ENCODE peak calls at places on chromosomes 2 and 18, in ten cellular contexts. W, N, E, X, G, P, B, Y, H and T are unnamed samples.

GRCh38 chr2:64036343-64036742 is 17.1 kb upstream of the VPS54 start:
- DNase-seq in G (no peak), X (no peak), W (no peak), P (peak), E (no peak), N (no peak), Y (peak), B (no peak), H (peak), T (peak)

GRCh38 chr2:16617282-16618266 is 48.1 kb downstream of the CYRIA start:
- DNase-seq in B (peak), W (no peak), X (peak), H (peak), N (no peak), E (no peak), P (no peak), Y (no peak), G (peak), T (no peak)

GRCh38 chr2:72431737-72432136 is 284.1 kb upstream of the CYP26B1 start:
- DNase-seq in W (no peak), Y (no peak), H (no peak), N (no peak), X (no peak), B (no peak), P (no peak), G (no peak), E (no peak), T (peak)

GRCh38 chr2:221610249-221610648 is 38.1 kb upstream of the EPHA4 start:
- DNase-seq in P (no peak), H (no peak), W (no peak), N (no peak), B (no peak), G (no peak), X (no peak), E (no peak), Y (no peak), T (no peak)

GRCh38 chr18:77071711-77072292 is 60.8 kb downstream of the MBP start:
- DNase-seq in E (peak), G (no peak), X (peak), N (no peak), P (no peak), W (peak), Y (peak), H (peak), B (peak), T (peak)

GRCh38 chr2:2743164-2743571 is 412.1 kb upstream of the MYT1L start:
- DNase-seq in B (peak), Y (no peak), E (no peak), H (peak), N (no peak), W (no peak), G (no peak), P (no peak), X (peak), T (peak)

GRCh38 chr2:233021771-233022170 is 8.7 kb upstream of the NGEF start:
- DNase-seq in X (no peak), N (no peak), W (peak), B (peak), E (no peak), H (peak), P (no peak), Y (peak), G (no peak), T (peak)

GRCh38 chr18:74596959-74597661 is 560 bp upstream of the ZNF407 start:
- DNase-seq in Y (peak), E (peak), P (peak), N (peak), G (peak), W (peak), X (peak), H (peak), B (peak), T (peak)

GRCh38 chr2:238160206-238161129 is 1.7 kb downstream of the ERFE start:
- DNase-seq in G (no peak), Y (no peak), W (no peak), H (no peak), E (no peak), P (no peak), B (no peak), N (no peak), X (no peak), T (no peak)